ENCODE peak calls at places on chromosome 22, in four cellular contexts. W is tibial artery, L is nephron progenitor cell, B is astrocyte of the spinal cord. V is an unnamed sample.

GRCh38 chr22:39090426-39091064 is 6.5 kb upstream of the APOBEC3H start:
- DNase-seq in B (no peak), L (no peak), W (no peak), V (no peak)

GRCh38 chr22:50578776-50579310 is 616 bp upstream of the CPT1B start:
- DNase-seq in B (no peak), W (peak), L (no peak), V (no peak)

GRCh38 chr22:19169002-19169946 is 9.3 kb downstream of the SLC25A1 start:
- DNase-seq in L (no peak), W (no peak), B (no peak), V (peak)

GRCh38 chr22:23313791-23314567 is 133.7 kb downstream of the BCR start:
- DNase-seq in L (no peak), B (no peak), W (no peak), V (no peak)

GRCh38 chr22:47552024-47552423 is 789.6 kb downstream of the TBC1D22A start:
- DNase-seq in W (no peak), L (no peak), B (no peak), V (peak)

GRCh38 chr22:46671824-46672432 is 51.7 kb downstream of the GRAMD4 start:
- DNase-seq in W (no peak), B (no peak), L (no peak), V (no peak)

GRCh38 chr22:50585238-50585637 is 2.6 kb upstream of the CHKB start:
- DNase-seq in W (no peak), B (no peak), L (no peak), V (no peak)

GRCh38 chr22:46036558-46037408 is 59.8 kb upstream of the WNT7B start:
- DNase-seq in B (no peak), W (peak), L (no peak), V (peak)

GRCh38 chr22:39920134-39920743 is 19.4 kb downstream of the GRAP2 start:
- DNase-seq in W (no peak), L (no peak), B (no peak), V (no peak)

GRCh38 chr22:44363980-44364749 is 51.4 kb upstream of the SHISAL1 start:
- DNase-seq in B (no peak), L (peak), W (peak), V (peak)

GRCh38 chr22:45612451-45612901 is 59.2 kb upstream of the ATXN10 start:
- DNase-seq in W (peak), L (peak), B (peak), V (no peak)